ENCODE peak calls at places on chromosomes 13 and 19, in five cellular contexts. K, D, J, O and S are unnamed samples.

GRCh38 chr19:36051637-36052036 is 2.4 kb downstream of the THAP8 start:
- DNase-seq in K (no peak), D (no peak), J (no peak), O (no peak), S (no peak)

GRCh38 chr13:43167058-43167457 is 143.7 kb downstream of the DNAJC15 start:
- DNase-seq in K (no peak), D (no peak), J (no peak), O (no peak), S (no peak)

GRCh38 chr13:42173789-42174343 is 98.1 kb upstream of the AKAP11 start:
- DNase-seq in K (no peak), D (no peak), J (no peak), O (no peak), S (no peak)

GRCh38 chr13:50162567-50162966 is 147.3 kb downstream of the KCNRG start:
- DNase-seq in K (no peak), D (no peak), J (no peak), O (no peak), S (no peak)

GRCh38 chr19:13463296-13463695 is 43.0 kb downstream of the CACNA1A start:
- DNase-seq in K (no peak), D (no peak), J (peak; percentile 44), O (peak; percentile 50), S (no peak)

GRCh38 chr13:21371011-21371410 is 88.1 kb downstream of the ZDHHC20 start:
- DNase-seq in K (no peak), D (no peak), J (no peak), O (no peak), S (no peak)

GRCh38 chr19:39816287-39817048 is 17.5 kb downstream of the DYRK1B start:
- DNase-seq in K (peak; percentile 18), D (no peak), J (no peak), O (no peak), S (no peak)

GRCh38 chr13:41053384-41053826 is 7.9 kb upstream of the WBP4 start:
- DNase-seq in K (no peak), D (no peak), J (no peak), O (no peak), S (no peak)

GRCh38 chr19:494171-495046 is 1.9 kb upstream of the MADCAM1 start:
- DNase-seq in K (peak; percentile 46), D (no peak), J (no peak), O (no peak), S (no peak)

GRCh38 chr19:36140289-36141038 is 598 bp downstream of the CAPNS1 start:
- DNase-seq in K (peak; percentile 68), D (peak; percentile 56), J (no peak), O (no peak), S (no peak)

GRCh38 chr13:72875233-72875632 is 93.3 kb downstream of the PIBF1 start:
- DNase-seq in K (no peak), D (no peak), J (no peak), O (no peak), S (no peak)

GRCh38 chr13:24672141-24673132 is 7.8 kb upstream of the ATP12A start:
- DNase-seq in K (no peak), D (no peak), J (no peak), O (no peak), S (no peak)

GRCh38 chr13:36555151-36555986 is 118.5 kb upstream of the SERTM1 start:
- DNase-seq in K (no peak), D (no peak), J (no peak), O (no peak), S (no peak)

GRCh38 chr13:34155931-34156607 is 338.1 kb downstream of the RFC3 start:
- DNase-seq in K (peak; percentile 49), D (no peak), J (no peak), O (no peak), S (no peak)

GRCh38 chr19:10603873-10604459 is 16.9 kb upstream of the AP1M2 start:
- DNase-seq in K (peak; percentile 60), D (peak; percentile 51), J (no peak), O (no peak), S (no peak)

GRCh38 chr19:4140237-4140711 is 13.2 kb upstream of the CREB3L3 start:
- DNase-seq in K (no peak), D (peak; percentile 33), J (peak; percentile 77), O (peak; percentile 78), S (peak; percentile 44)

GRCh38 chr19:7888145-7888825 is at the start of gene LRRC8E:
- DNase-seq in K (peak; percentile 75), D (peak; percentile 79), J (peak; percentile 44), O (peak; percentile 91), S (no peak)

GRCh38 chr13:79393564-79394249 is 12.3 kb downstream of the RBM26 start:
- DNase-seq in K (no peak), D (peak; percentile 68), J (no peak), O (no peak), S (no peak)

GRCh38 chr19:39416152-39416551 is 3.7 kb downstream of the PLEKHG2 start:
- DNase-seq in K (no peak), D (no peak), J (no peak), O (no peak), S (no peak)

GRCh38 chr19:52398091-52398461 is 427 bp downstream of the ZNF528 start:
- DNase-seq in K (peak; percentile 43), D (no peak), J (peak; percentile 6), O (peak; percentile 15), S (no peak)

GRCh38 chr13:60584976-60585375 is 188.0 kb downstream of the TDRD3 start:
- DNase-seq in K (no peak), D (no peak), J (peak; percentile 57), O (no peak), S (no peak)

GRCh38 chr19:46729696-46730095 is 12.8 kb upstream of the PRKD2 start:
- DNase-seq in K (no peak), D (no peak), J (no peak), O (no peak), S (no peak)

GRCh38 chr19:46731007-46731501 is 14.1 kb upstream of the PRKD2 start:
- DNase-seq in K (peak; percentile 78), D (peak; percentile 77), J (no peak), O (peak; percentile 71), S (peak; percentile 59)

GRCh38 chr19:46731584-46731983 is 14.3 kb upstream of the FKRP start:
- DNase-seq in K (no peak), D (no peak), J (no peak), O (no peak), S (no peak)

GRCh38 chr19:46730187-46730586 is 13.3 kb upstream of the PRKD2 start:
- DNase-seq in K (no peak), D (no peak), J (no peak), O (no peak), S (no peak)

GRCh38 chr19:46730595-46730994 is 13.7 kb upstream of the PRKD2 start:
- DNase-seq in K (no peak), D (no peak), J (no peak), O (no peak), S (no peak)
- H3K4me3 ChIP-seq in K (no peak overlapping the region), D (no peak overlapping the region), J (no peak overlapping the region), O (no peak overlapping the region), S (no peak overlapping the region)

DNA sequence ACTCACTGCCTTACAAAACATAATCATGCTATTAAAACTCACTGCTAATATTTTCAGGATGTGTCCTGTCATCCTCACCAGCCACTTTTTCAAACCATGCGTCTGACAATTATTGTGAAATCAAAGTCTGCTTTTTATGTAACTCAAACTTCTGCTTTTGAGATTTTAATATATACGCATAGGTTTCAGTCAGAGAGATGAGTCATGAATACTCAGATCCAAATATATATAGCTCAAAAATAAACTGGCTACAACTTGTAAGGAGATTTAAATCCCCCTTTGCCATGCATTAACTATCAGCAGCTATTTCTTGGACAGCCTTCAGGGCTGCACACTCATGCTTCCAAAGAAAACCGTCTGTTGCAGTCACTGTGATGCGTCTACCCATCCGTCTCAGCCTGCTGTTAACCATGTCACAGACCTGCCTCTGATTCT is 34.0 kb upstream of the SGCG start:
- DNase-seq in K (no peak), D (no peak), J (no peak), O (no peak), S (peak; percentile 8)
- H3K4me3 ChIP-seq in K (no peak overlapping the region), D (no peak overlapping the region), J (no peak overlapping the region), O (no peak overlapping the region), S (no peak overlapping the region)

GRCh38 chr19:1756264-1756663 is 3.0 kb downstream of the ONECUT3 start:
- DNase-seq in K (no peak), D (no peak), J (no peak), O (no peak), S (no peak)
- H3K4me3 ChIP-seq in K (no peak overlapping the region), D (no peak overlapping the region), J (no peak overlapping the region), O (no peak overlapping the region), S (no peak overlapping the region)

GRCh38 chr13:98570929-98571372 is 6.0 kb downstream of the STK24 start:
- DNase-seq in K (peak; percentile 77), D (peak; percentile 73), J (no peak), O (no peak), S (no peak)

GRCh38 chr13:98564204-98564603 is 12.7 kb downstream of the STK24 start:
- DNase-seq in K (no peak), D (no peak), J (no peak), O (no peak), S (no peak)

GRCh38 chr13:98563071-98563470 is 13.8 kb downstream of the STK24 start:
- DNase-seq in K (no peak), D (no peak), J (no peak), O (no peak), S (no peak)

GRCh38 chr13:98567140-98567539 is 9.8 kb downstream of the STK24 start:
- DNase-seq in K (no peak), D (no peak), J (no peak), O (no peak), S (no peak)

GRCh38 chr13:98565726-98566577 is 11.0 kb downstream of the STK24 start:
- DNase-seq in K (no peak), D (no peak), J (no peak), O (no peak), S (no peak)
- H3K4me3 ChIP-seq in K (no peak overlapping the region), D (no peak overlapping the region), J (no peak overlapping the region), O (no peak overlapping the region), S (no peak overlapping the region)

DNA sequence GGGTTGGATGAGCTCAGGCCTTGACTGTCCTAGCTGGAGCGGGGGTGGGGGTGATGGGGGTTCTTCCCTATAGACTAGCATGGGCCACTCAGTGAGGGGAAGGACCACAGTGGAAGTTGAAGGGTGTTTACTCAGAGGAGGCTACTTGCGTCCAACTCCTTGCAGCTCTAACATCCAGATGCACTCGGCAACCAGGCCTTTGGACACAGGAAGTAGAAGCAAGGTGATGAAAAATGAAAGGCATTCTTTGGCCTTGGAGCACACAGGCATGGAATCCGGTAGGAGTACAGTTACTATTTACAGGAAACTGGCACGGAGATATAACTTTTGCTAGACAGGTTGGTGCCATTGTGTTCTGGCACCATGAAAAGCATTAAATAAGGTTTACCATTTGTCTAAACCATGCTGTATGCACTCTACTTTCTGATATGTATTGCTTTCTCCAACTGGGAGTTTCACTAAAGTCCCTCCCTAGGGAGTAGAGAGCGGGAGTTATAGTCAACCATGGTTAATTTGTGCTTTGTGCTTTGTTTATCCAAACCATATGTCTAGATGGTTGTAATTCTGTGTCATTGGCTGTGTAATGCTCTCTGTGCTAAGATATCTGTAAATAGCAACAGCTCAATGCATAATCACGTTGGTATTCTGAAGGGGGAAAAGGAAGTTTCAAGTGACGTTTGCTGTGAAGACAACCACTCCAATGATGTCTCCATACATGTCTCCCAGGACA is 125.3 kb downstream of the TSHZ3 start:
- DNase-seq in K (peak; percentile 87), D (no peak), J (no peak), O (no peak), S (peak; percentile 90)
- H3K4me3 ChIP-seq in K (no peak overlapping the region), D (no peak overlapping the region), J (no peak overlapping the region), O (no peak overlapping the region), S (no peak overlapping the region)